ENCODE peak calls at places on chromosomes 7 and 10, in six cellular contexts. Z is upper lobe of left lung, H is HCT116, E is GM12878, Y is HepG2, U is K562. K is an unnamed sample.
A peak's percentile ranks its signal among the peaks of the same experiment; 100 is the strongest.

GRCh38 chr7:26988975-26989374 is 106.8 kb downstream of the HOXA1 start:
- ATAC-seq in Z (no peak), E (no peak), U (no peak), H (no peak), Y (no peak), K (no peak)

GRCh38 chr7:112068967-112069366 is 137.2 kb downstream of the DOCK4 start:
- ATAC-seq in Z (no peak), E (no peak), U (no peak), H (no peak), Y (no peak), K (no peak)

GRCh38 chr10:50506861-50507573 is 116.7 kb downstream of the SGMS1 start:
- ATAC-seq in E (no peak), Y (peak; percentile 80), H (no peak), U (no peak), Z (no peak), K (no peak)

GRCh38 chr7:132423594-132424200 is 152.6 kb downstream of the PLXNA4 start:
- ATAC-seq in U (no peak), H (no peak), E (no peak), Z (no peak), Y (no peak), K (no peak)

GRCh38 chr10:44089671-44090070 is 295.2 kb downstream of the CXCL12 start:
- ATAC-seq in Y (no peak), U (no peak), Z (no peak), E (no peak), H (no peak), K (no peak)

GRCh38 chr10:119754936-119755335 is 29.1 kb downstream of the INPP5F start:
- ATAC-seq in H (no peak), U (no peak), Y (peak; percentile 79), Z (no peak), E (no peak), K (no peak)

GRCh38 chr10:70124415-70124814 is 8.2 kb downstream of the AIFM2 start:
- ATAC-seq in Y (no peak), E (no peak), H (no peak), Z (no peak), U (no peak), K (no peak)

GRCh38 chr7:47812460-47813136 is 135.7 kb downstream of the PKD1L1 start:
- ATAC-seq in U (no peak), E (no peak), H (no peak), Z (no peak), Y (peak; percentile 44), K (no peak)

GRCh38 chr7:102933763-102934162 is 21.0 kb downstream of the LRRC17 start:
- ATAC-seq in Y (no peak), H (no peak), U (no peak), Z (peak; percentile 85), E (no peak), K (peak; percentile 96)

DNA sequence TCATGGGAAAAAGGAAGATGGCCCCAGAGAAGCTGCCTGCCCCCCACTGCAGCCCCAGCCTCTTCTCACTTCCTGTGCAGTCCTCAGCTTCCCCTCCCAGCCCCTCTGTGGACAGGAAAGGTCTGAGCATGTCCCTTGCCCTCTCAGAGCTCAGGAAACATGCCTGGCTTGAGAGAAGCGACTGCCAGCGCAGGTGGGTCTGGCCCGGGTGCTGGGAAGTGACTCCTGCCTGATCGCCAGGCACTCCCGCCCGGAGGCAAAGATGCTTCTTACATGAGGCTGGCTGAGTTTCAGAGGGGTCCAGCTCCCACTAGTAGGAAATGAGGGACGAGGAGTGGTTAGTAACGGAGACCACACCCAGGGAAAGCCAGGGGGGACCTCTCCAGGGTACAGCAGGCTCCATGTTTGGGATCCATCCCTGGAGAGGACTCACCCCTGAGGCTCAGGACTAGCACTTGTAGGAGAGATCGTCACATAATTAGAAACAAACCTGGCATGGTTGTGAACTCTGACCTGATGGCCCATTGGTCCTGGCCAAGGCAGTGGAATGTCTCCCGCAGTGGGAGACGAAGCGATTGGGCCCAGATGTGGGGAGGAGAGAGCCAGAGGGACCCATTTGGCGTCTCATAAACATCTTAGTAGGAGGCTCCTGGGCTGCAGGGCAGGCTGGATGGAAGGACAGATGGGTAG is 12.3 kb downstream of the ELN start:
- ATAC-seq in Z (no peak), E (no peak), U (no peak), H (no peak), Y (no peak), K (no peak)
- H3K27ac ChIP-seq in Z (peak overlapping the region; percentile 15), E (no peak overlapping the region), U (no peak overlapping the region), H (no peak overlapping the region), Y (no peak overlapping the region), K (no peak overlapping the region)

GRCh38 chr10:29634764-29635625 is at the start of gene SVIL:
- ATAC-seq in U (no peak), H (peak; percentile 70), Y (peak; percentile 75), E (peak; percentile 29), Z (peak; percentile 82), K (peak; percentile 94)
- TF ChIP-seq POLR2A in U (no peak), H (no peak), Y (no peak), E (no peak), Z (no peak), K (peak; percentile 62)

GRCh38 chr7:34837316-34837715 is 179.3 kb downstream of the NPSR1 start:
- ATAC-seq in Y (no peak), E (no peak), Z (no peak), U (no peak), H (peak; percentile 9), K (no peak)
- TF ChIP-seq POLR2AphosphoS5 in Y (no peak), E (no peak), Z (no peak), U (no peak), H (no peak), K (no peak)

GRCh38 chr10:80464557-80465466 is 10.7 kb downstream of the TSPAN14 start:
- ATAC-seq in U (peak; percentile 23), E (peak; percentile 38), Y (peak; percentile 97), Z (no peak), H (no peak), K (peak; percentile 26)
- H3K27ac ChIP-seq in U (peak overlapping the region; percentile 89), E (peak overlapping the region; percentile 47), Y (peak overlapping the region; percentile 90), Z (peak overlapping the region; percentile 99), H (no peak overlapping the region), K (no peak overlapping the region)

GRCh38 chr7:106112118-106112971 is at the start of gene SYPL1:
- ATAC-seq in U (peak; percentile 93), E (peak; percentile 88), H (peak; percentile 88), Z (peak; percentile 97), Y (peak; percentile 94), K (peak; percentile 95)
- TF ChIP-seq POLR2A in U (peak; percentile 86), E (peak; percentile 91), H (no peak), Z (peak; percentile 85), Y (peak; percentile 70), K (peak; percentile 26)

DNA sequence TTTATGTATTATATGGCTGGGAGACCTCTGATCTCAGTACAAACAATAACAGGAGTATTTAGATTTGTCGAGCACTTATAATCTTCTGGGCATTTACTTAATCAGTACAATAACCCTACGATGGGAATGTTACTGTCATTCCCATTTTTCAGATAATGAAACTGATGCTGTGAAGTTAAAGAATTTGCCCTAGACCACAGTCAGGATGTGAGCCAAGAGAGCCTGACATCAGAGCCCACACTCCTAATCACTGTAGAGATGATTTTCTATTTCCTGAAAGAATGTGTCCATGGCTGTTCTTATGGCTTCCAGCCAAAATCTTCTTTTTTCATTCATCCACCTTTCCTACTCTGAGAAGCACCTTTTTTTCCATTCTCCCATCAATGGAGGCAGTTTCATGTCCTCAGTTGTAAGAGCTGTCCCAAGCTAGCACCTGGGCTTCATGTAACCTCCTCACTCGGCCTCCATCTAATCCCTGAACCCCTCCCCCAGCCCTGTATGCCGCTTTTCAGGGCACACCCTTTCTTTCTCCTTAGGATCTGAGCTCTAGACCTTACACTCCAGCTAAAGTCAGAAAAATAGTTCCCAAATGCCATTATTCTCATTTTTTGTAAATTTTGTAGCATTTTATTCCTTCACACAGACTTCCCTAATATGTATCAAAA is 12.2 kb upstream of the CAV1 start:
- ATAC-seq in H (peak; percentile 45), U (peak; percentile 46), Y (peak; percentile 17), E (peak; percentile 9), Z (no peak), K (no peak)
- TF ChIP-seq POLR2AphosphoS5 in H (peak; percentile 21), U (no peak), Y (no peak), E (no peak), Z (no peak), K (no peak)

DNA sequence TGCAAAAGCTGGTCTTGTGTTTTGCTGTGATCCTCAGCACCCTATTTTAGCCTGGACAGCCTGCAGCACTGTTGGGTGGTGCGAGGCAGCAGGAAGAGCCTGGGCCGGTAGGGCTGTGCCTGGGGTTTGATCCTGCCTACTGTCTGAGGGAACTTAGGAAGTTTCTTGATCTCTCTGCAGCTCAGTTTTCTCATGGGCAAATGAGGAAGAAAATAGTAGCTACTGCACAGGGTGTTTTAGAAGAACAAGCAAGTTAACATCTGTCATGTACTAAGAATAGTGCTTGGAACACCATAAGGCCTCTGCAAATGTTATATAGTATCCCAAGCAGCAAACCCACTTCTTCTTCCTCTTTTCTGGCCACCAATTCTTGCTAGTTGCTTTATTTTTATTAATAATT is 12.0 kb upstream of the AGR2 start:
- ATAC-seq in U (peak; percentile 52), H (no peak), Z (peak; percentile 34), E (no peak), Y (peak; percentile 27), K (peak; percentile 57)
- H3K27ac ChIP-seq in U (no peak overlapping the region), H (no peak overlapping the region), Z (no peak overlapping the region), E (no peak overlapping the region), Y (no peak overlapping the region), K (no peak overlapping the region)